ENCODE peak calls at places on chromosome 16, in four cellular contexts. G, Y, T and R are unnamed samples.

GRCh38 chr16:88616320-88616719 is 22.1 kb upstream of the IL17C start:
- DNase-seq in G (no peak), Y (no peak), T (no peak), R (no peak)

GRCh38 chr16:65909310-65910050 is 457.0 kb upstream of the CDH5 start:
- DNase-seq in G (no peak), Y (no peak), T (peak), R (peak)

GRCh38 chr16:22685162-22685830 is 128.7 kb upstream of the HS3ST2 start:
- DNase-seq in G (no peak), Y (no peak), T (no peak), R (no peak)

GRCh38 chr16:50587543-50587942 is 39.3 kb downstream of the NKD1 start:
- DNase-seq in G (no peak), Y (no peak), T (no peak), R (no peak)

GRCh38 chr16:69188716-69189115 is 1.8 kb downstream of the SNTB2 start:
- DNase-seq in G (no peak), Y (no peak), T (peak), R (peak)

GRCh38 chr16:31390504-31391043 is 2.6 kb upstream of the ITGAD start:
- DNase-seq in G (no peak), Y (no peak), T (no peak), R (no peak)

GRCh38 chr16:84990782-84991181 is 20.6 kb downstream of the ZDHHC7 start:
- DNase-seq in G (no peak), Y (no peak), T (no peak), R (no peak)

GRCh38 chr16:75318737-75319136 is 67.3 kb upstream of the BCAR1 start:
- DNase-seq in G (no peak), Y (no peak), T (no peak), R (no peak)

GRCh38 chr16:66490774-66491715 is 58.9 kb downstream of the TK2 start:
- DNase-seq in G (no peak), Y (no peak), T (no peak), R (no peak)

GRCh38 chr16:28180660-28181556 is 30.9 kb downstream of the XPO6 start:
- DNase-seq in G (no peak), Y (no peak), T (peak), R (peak)

GRCh38 chr16:83685615-83686165 is 122.1 kb upstream of the HSBP1 start:
- DNase-seq in G (no peak), Y (no peak), T (no peak), R (no peak)

GRCh38 chr16:9840761-9841665 is 341.2 kb downstream of the GRIN2A start:
- DNase-seq in G (no peak), Y (no peak), T (no peak), R (no peak)

GRCh38 chr16:22665048-22665797 is 148.7 kb upstream of the HS3ST2 start:
- DNase-seq in G (no peak), Y (no peak), T (no peak), R (no peak)

GRCh38 chr16:84324439-84325262 is 30.0 kb downstream of the WFDC1 start:
- DNase-seq in G (no peak), Y (no peak), T (no peak), R (peak)

GRCh38 chr16:4472880-4473279 is 1.5 kb downstream of the NMRAL1 start:
- DNase-seq in G (no peak), Y (no peak), T (no peak), R (no peak)

GRCh38 chr16:4471869-4472268 is 2.6 kb downstream of the NMRAL1 start:
- DNase-seq in G (no peak), Y (no peak), T (no peak), R (no peak)

GRCh38 chr16:4474192-4474961 is at the start of gene NMRAL1:
- DNase-seq in G (no peak), Y (peak), T (peak), R (peak)

GRCh38 chr16:4477966-4478365 is 1.8 kb downstream of the HMOX2 start:
- DNase-seq in G (no peak), Y (no peak), T (peak), R (peak)

DNA sequence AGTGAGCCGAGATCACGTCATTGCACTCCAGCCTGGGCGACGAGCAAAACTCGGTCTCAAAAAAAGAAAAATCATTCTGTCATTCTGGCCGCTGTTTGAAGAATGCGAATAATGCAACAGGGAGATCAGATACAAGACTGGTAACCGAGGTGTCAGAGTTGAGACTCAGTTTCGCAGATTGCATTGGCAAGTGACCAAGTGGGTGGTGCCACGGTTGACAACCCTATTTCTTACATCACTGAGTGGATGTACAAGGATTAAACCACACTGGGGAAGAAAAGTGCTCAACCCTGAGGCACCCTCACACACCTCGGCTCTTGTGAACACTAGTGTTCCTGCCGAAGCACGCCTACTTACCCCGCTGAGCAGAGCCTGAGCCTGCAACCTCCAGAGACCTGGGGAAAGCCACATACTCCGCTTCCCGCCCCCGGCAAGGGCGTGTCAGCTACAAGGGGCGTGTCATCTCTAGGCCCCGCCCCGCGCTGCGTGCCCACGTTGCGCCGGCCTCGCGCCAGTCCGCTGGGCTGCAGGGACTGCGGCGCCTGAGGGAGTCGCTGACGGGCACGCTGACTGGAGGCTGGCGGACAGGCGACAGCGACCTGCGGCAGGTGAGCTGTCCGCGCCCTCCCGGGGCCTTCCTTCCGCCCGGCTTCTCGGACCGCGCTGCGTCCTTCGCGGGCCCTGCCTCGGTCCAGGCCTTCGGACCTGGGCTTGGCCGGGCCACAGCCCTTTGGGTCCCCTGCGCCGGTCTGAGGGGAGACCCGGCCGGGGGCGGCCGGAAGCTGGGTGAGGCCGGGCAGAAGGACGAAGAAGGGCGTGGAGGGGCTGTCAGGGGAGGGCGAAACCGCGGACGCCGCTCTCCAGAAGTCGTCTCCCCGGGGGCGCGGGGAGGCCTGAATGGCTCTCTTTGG is at the start of gene HMOX2:
- DNase-seq in G (no peak), Y (peak), T (peak), R (peak)
- TF ChIP-seq CTCF in G (peak), Y (peak), T (peak), R (peak)

GRCh38 chr16:48810436-48810802 is 200.4 kb upstream of the N4BP1 start:
- DNase-seq in G (no peak), Y (no peak), T (no peak), R (no peak)
- TF ChIP-seq CTCF in G (no peak), Y (no peak), T (no peak), R (no peak)

DNA sequence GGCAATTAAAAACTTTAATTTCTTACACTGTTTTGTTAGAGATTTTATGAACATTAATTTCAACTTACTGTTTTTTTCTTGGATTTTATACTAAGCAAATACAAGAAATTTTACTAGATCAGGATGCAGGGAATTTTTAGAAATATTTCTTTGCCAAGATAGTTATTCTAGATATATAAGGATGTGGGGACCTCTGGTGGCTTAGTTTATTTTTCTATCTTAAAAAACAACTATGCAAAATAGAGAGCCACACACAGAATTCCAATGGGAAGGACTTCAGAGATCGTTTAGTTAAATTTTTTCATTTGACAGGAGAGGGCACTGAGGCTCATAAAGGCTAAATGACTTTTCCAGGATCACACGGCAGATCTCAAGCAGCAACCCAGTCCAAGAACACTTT is 23.0 kb upstream of the CAPNS2 start:
- DNase-seq in G (no peak), Y (no peak), T (peak), R (peak)
- TF ChIP-seq CTCF in G (peak), Y (peak), T (peak), R (peak)

GRCh38 chr16:2508722-2509400 is 4.9 kb upstream of the ATP6V0C start:
- DNase-seq in G (no peak), Y (no peak), T (no peak), R (no peak)
- TF ChIP-seq CTCF in G (no peak), Y (no peak), T (no peak), R (no peak)

DNA sequence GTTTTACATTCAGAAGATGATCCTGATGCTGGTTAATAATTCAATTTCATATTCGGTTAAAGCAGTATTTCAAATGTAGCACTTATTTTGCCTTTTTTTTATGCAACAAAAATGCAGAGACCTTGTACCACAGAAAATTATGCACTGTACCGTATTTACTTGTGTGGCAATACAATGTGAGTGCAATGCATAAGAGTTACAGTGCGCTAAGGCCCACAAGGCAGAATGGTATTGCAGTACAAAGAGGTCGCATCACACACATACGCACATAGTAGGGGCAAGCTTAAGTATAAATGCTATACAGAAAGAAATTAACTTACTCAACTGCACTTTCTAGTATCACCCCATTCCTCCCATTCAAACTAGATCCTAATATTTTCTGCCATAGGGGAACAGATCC is 103.0 kb downstream of the SYCE1L start:
- DNase-seq in G (no peak), Y (no peak), T (no peak), R (no peak)
- TF ChIP-seq CTCF in G (no peak), Y (no peak), T (no peak), R (no peak)

DNA sequence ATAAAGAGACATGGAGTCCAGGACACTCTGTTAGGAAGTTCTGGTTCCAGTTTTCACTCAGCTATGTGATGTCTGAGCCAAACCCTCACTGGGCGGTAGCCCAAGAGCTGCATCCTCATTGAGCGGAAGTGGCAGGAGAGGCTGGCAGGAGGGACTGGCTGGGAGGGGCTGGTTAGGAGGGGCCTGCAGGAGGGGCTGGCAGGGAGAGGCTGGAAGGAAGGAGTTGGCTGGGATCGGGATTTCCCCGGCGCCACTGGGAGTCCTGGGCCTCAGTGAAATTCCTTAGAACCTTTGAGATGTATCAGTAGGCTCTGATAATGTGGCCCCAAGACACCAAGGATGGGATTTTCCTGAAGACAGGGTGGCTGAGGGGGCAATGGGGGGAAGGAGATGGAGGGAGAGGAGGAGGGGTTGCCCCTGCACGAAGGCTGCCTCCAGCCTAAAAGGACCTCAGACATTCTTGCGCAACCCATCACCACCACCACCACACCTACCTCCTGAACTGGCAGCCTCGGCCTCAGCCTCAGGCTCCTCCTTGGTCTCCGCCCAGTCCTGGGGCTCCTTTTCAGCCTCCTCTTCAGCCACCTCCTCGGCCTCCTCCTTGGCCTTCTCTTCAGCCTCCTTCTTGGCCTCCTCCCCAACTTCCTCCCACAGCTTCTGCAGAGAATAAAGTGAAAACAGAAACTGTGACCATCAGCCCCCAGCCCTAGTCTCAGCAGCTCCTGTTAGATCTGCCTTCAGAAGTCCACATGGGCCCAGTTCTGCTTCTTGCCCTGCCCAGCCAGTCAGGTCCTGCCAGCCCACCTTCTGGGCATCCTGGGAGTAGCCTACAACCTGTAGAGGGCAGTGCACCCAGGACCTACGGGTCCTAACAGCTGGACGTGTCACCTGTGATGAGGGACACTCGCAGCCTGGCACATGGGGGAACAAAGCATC is 31.7 kb downstream of the CNGB1 start:
- DNase-seq in G (peak), Y (peak), T (peak), R (peak)
- TF ChIP-seq CTCF in G (no peak), Y (no peak), T (peak), R (no peak)

GRCh38 chr16:56950881-56951771 is 10.6 kb upstream of the CETP start:
- DNase-seq in G (no peak), Y (peak), T (peak), R (peak)
- TF ChIP-seq CTCF in G (peak), Y (peak), T (peak), R (peak)

GRCh38 chr16:67804853-67805542 is 1.4 kb downstream of the RANBP10 start:
- DNase-seq in G (no peak), Y (no peak), T (no peak), R (no peak)

GRCh38 chr16:67803894-67804293 is 2.5 kb downstream of the RANBP10 start:
- DNase-seq in G (no peak), Y (no peak), T (no peak), R (no peak)

GRCh38 chr16:67805718-67806427 is 487 bp downstream of the RANBP10 start:
- DNase-seq in G (no peak), Y (no peak), T (no peak), R (no peak)

GRCh38 chr16:67807148-67807682 is 526 bp downstream of the TSNAXIP1 start:
- DNase-seq in G (no peak), Y (no peak), T (no peak), R (no peak)

GRCh38 chr16:67806428-67807147 is at the start of the genes RANBP10 and TSNAXIP1:
- DNase-seq in G (peak), Y (peak), T (peak), R (peak)
- TF ChIP-seq CTCF in G (no peak), Y (no peak), T (no peak), R (no peak)